ENCODE peak calls at places on chromosomes 4 and X, in ten cellular contexts. L, I, W, J, K, O, T, D, Z and V are unnamed samples. For H3K4me1, the result is how much of the 10 kb centered on the place peaks cover.

GRCh38 chr4:94412019-94413017 is 39.4 kb upstream of the PDLIM5 start:
- DNase-seq in K (no peak), L (no peak), W (no peak), T (peak), I (peak), Z (no peak), O (no peak), D (no peak), J (peak), V (no peak)

GRCh38 chr4:16897991-16898827 is at the start of gene LDB2:
- DNase-seq in T (peak), O (peak), L (peak), J (no peak), K (peak), W (peak), D (peak), Z (peak), I (no peak), V (peak)

GRCh38 chrX:39603291-39603690 is 494.5 kb downstream of the BCOR start:
- DNase-seq in D (no peak), T (no peak), Z (no peak), L (no peak), J (no peak), I (no peak), O (no peak), K (no peak), W (no peak), V (no peak)

GRCh38 chrX:153875391-153876111 is 10.4 kb downstream of the L1CAM start:
- DNase-seq in J (no peak), K (peak), L (peak), T (peak), W (peak), I (no peak), D (peak), Z (peak), O (peak), V (peak)

GRCh38 chr4:122548452-122548851 is 72.4 kb downstream of the IL21 start:
- DNase-seq in O (no peak), D (no peak), L (no peak), K (no peak), Z (no peak), W (no peak), T (no peak), I (no peak), J (no peak), V (no peak)

GRCh38 chrX:153967536-153968214 is 3.9 kb downstream of the HCFC1 start:
- DNase-seq in D (no peak), L (no peak), T (no peak), W (no peak), O (no peak), I (no peak), Z (no peak), K (no peak), J (no peak), V (no peak)

GRCh38 chr4:188127157-188127874 is 11.9 kb upstream of the TRIML1 start:
- DNase-seq in L (no peak), J (peak), K (no peak), Z (no peak), T (peak), I (peak), W (no peak), O (no peak), D (no peak), V (no peak)

GRCh38 chr4:15675363-15675762 is 6.3 kb upstream of the FAM200B start:
- DNase-seq in L (no peak), T (no peak), O (no peak), K (no peak), I (no peak), Z (no peak), D (no peak), W (no peak), J (no peak), V (no peak)

GRCh38 chr4:183987529-183987946 is 82.4 kb downstream of the STOX2 start:
- DNase-seq in I (peak), K (peak), Z (peak), J (peak), L (peak), O (peak), W (peak), D (peak), T (peak), V (peak)

GRCh38 chr4:526971-527460 is 28.0 kb downstream of the PIGG start:
- DNase-seq in W (no peak), L (no peak), T (no peak), Z (no peak), D (no peak), I (no peak), J (no peak), O (no peak), K (no peak), V (no peak)

GRCh38 chrX:47690175-47690574 is 31.2 kb upstream of the UXT start:
- DNase-seq in L (no peak), W (no peak), Z (no peak), O (no peak), J (no peak), D (no peak), K (no peak), I (peak), T (no peak), V (no peak)

GRCh38 chr4:114076865-114077264 is 97.4 kb upstream of the ARSJ start:
- DNase-seq in D (no peak), W (no peak), K (no peak), L (no peak), T (no peak), I (no peak), O (no peak), J (peak), Z (no peak), V (no peak)

GRCh38 chr4:68152411-68152810 is 22.7 kb upstream of the TMPRSS11F start:
- DNase-seq in D (no peak), L (no peak), Z (no peak), J (peak), T (no peak), I (peak), O (no peak), W (no peak), K (no peak), V (no peak)

GRCh38 chr4:29372971-29373370 is 1347.2 kb upstream of the PCDH7 start:
- DNase-seq in I (no peak), K (no peak), Z (no peak), W (no peak), D (no peak), T (no peak), O (no peak), L (no peak), J (no peak), V (no peak)

GRCh38 chrX:132071260-132071659 is 48.2 kb downstream of the STK26 start:
- DNase-seq in D (no peak), J (peak), I (no peak), L (no peak), O (peak), Z (no peak), T (peak), K (no peak), W (no peak), V (no peak)

GRCh38 chrX:148290041-148290440 is 210.4 kb upstream of the AFF2 start:
- DNase-seq in J (no peak), L (no peak), Z (no peak), T (no peak), I (no peak), W (no peak), D (no peak), K (no peak), O (peak), V (no peak)

GRCh38 chr4:54036184-54036583 is 28.2 kb downstream of the CHIC2 start:
- DNase-seq in D (no peak), J (no peak), W (no peak), L (no peak), I (no peak), O (no peak), Z (no peak), K (no peak), T (no peak), V (no peak)

GRCh38 chrX:87900320-87900908 is 382.8 kb downstream of the KLHL4 start:
- DNase-seq in K (no peak), T (no peak), J (peak), L (no peak), O (peak), Z (no peak), I (no peak), W (no peak), D (no peak), V (no peak)

GRCh38 chr4:15976456-15977096 is 13.6 kb upstream of the FGFBP2 start:
- DNase-seq in I (no peak), L (no peak), T (peak), O (peak), J (no peak), D (no peak), Z (no peak), W (no peak), K (no peak), V (no peak)

GRCh38 chr4:155582971-155583437 is 83.6 kb upstream of the GUCY1A1 start:
- DNase-seq in W (no peak), T (peak), I (no peak), K (no peak), Z (no peak), J (peak), L (no peak), O (no peak), D (no peak), V (no peak)

GRCh38 chr4:74189331-74190043 is 31.6 kb downstream of the MTHFD2L start:
- DNase-seq in K (no peak), J (peak), D (no peak), W (no peak), O (peak), L (no peak), I (peak), T (peak), Z (no peak), V (no peak)

GRCh38 chrX:80181079-80181478 is 166.5 kb downstream of the TBX22 start:
- DNase-seq in W (no peak), Z (no peak), D (no peak), L (no peak), T (peak), J (no peak), K (no peak), O (peak), I (no peak), V (no peak)

GRCh38 chrX:120463241-120463640 is 5.9 kb downstream of the LAMP2 start:
- DNase-seq in K (no peak), J (peak), Z (no peak), D (no peak), L (no peak), O (no peak), W (peak), T (peak), I (no peak), V (no peak)

GRCh38 chr4:185742766-185743165 is 69.2 kb downstream of the SORBS2 start:
- DNase-seq in J (peak), W (peak), D (no peak), I (no peak), T (no peak), K (no peak), O (no peak), L (no peak), Z (no peak), V (no peak)

GRCh38 chr4:93605163-93605562 is 223.4 kb upstream of the ATOH1 start:
- DNase-seq in Z (no peak), K (no peak), D (no peak), O (no peak), W (no peak), L (no peak), J (no peak), T (no peak), I (no peak), V (no peak)

GRCh38 chr4:10007772-10008171 is 13.5 kb downstream of the SLC2A9 start:
- DNase-seq in I (no peak), Z (no peak), J (no peak), W (no peak), L (no peak), K (no peak), D (no peak), T (no peak), O (no peak), V (no peak)
- H3K4me3 ChIP-seq in I (no peak), Z (no peak), J (no peak), W (no peak), L (no peak), K (no peak), D (no peak), T (no peak), O (no peak), V (no peak)

DNA sequence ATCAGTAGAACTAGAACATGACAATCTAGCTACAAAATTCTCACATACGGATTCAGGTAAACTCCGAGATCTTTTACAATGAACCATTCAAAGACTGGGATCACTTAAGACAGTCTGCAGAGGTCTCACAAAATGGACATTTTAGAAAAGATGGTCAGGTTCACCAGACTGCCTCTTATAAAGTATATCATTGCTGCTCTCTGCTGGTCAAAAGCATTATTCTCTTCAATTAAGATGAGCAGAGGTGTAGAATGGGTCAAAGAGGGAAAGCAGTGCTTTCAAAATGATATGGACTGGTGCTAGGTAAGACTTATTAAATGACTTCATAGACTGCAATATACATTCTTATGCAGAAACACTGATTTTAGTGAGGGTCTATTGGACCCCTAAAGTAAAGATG is 434.7 kb downstream of the PACRGL start:
- DNase-seq in Z (no peak), D (no peak), W (no peak), O (peak), I (no peak), T (peak), L (no peak), K (no peak), J (peak), V (no peak)
- TF ChIP-seq CTCF in Z (peak), D (no peak), W (no peak), O (peak), I (no peak), T (peak), L (no peak), K (peak), J (peak), V (peak)

DNA sequence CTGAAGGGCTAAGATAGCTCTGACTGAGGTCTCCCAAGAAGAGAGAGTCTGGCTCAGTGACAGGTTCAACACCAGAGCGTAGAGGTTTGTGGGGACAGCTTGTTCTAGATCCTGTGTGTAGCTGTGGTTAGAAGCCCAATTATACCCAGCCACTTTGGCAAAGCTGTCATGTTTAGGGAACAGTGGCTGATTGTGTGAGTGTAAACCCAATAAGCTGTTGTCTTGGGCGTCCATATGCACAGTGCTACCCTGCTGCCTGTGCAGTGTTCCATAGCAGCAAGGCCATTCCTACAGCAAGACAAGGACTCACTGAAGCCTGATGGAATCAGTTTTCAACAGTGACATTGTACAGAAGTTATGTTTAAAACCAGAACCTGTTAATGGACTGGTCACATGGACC is 11.2 kb upstream of the SCRG1 start:
- DNase-seq in D (no peak), L (no peak), W (no peak), I (no peak), Z (no peak), O (no peak), T (no peak), J (no peak), K (no peak), V (no peak)
- H3K4me1 ChIP-seq in D (under half), L (under half), W (under half), I (under half), Z (under half), O (under half), T (under half), J (under half), K (under half), V (under half)

DNA sequence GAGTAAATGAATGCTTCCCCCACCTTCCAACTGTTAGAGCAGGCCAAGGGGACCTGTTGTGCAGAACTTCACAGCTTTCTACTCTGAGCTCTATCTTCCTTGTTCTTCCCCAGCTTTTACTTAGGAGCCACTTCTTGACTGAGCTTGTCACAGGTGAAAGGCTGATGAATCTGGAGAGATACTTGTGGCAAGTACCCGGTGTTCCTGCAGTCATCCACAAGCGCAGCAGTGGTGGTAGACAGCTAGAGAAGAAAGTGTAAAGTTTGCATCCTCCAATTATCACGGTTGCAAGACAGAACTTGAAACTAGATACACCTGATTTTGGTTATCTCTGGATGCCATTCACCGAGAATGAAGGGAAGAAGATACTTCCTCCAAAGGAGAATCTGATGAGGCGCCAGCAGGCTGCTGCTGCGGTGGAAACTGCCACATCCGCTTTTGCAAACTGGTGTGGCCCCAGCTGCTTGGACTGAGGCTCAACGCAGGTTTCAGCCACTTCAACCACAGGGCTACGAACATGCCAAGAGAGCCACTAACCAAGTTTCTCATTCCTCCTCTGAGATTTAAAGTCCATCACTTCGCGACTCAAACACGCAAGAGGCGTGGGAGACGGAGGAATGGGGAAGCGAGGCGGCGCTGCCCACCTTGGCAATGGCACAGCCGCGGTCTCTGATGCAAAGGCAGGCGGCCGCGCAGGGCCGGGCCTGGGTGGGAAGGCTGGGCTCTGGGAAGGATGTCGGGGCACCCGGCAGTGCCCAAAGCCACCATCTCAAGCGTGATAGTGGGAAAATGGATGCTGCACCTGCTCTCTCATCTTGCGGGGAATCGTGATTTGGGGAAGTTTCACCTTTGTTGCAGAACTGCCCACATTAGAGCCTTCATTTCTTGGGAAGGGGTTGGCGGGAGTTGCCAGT is 1.3 kb upstream of the FHIP1A start:
- DNase-seq in K (peak), W (peak), D (peak), Z (peak), T (no peak), L (peak), O (peak), J (peak), I (no peak), V (peak)
- H3K4me3 ChIP-seq in K (peak), W (peak), D (peak), Z (peak), T (no peak), L (peak), O (peak), J (peak), I (peak), V (peak)

GRCh38 chr4:176896211-176896610 is 103.5 kb upstream of the VEGFC start:
- DNase-seq in I (no peak), Z (no peak), J (no peak), O (no peak), W (no peak), K (no peak), L (no peak), T (peak), D (no peak), V (no peak)
- TF ChIP-seq CTCF in I (no peak), Z (no peak), J (no peak), O (no peak), W (no peak), K (no peak), L (no peak), T (no peak), D (no peak), V (no peak)

DNA sequence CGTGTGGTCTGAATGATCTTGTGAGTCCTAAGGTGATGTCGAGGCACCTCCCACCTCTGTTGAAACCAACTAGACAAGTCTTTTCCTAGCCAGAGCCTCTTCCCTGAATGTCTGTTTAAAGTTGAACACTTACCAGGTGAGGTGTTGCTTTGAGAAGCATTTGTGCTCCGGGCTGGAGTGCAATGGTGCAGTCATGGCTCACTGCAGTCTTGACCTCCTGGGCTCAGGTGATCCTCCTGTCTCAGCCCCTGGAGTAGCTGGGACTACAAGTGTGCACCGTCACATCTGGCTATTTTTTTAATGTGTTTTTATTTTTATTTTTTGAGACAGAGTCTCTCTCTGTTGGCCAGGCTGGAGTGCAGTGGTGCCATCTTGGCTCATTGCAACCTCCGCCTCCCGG is 18.1 kb downstream of the RNF4 start:
- DNase-seq in K (no peak), I (no peak), T (no peak), L (no peak), Z (no peak), O (no peak), W (peak), J (no peak), D (no peak), V (no peak)
- H3K4me1 ChIP-seq in K (half or more), I (under half), T (under half), L (half or more), Z (under half), O (under half), W (under half), J (under half), D (under half), V (half or more)

DNA sequence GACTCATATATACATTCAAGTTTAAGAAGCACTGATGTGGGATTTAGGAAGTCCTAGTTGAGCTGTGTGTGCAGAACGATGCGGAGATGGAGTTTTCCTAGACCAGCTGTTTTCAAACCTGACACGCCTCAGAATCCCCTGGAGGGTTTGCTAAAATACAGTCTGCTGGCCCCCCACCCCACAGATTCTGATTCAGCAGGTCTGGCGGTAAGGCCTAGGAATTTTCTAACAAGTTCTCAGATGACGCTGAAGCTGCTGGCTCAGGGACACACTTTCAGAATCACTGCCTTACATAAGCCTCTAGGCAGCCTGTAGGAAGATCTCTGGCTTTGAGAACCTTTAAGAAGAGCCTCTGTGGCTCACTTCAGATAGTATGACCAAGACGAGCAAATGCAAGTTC is 73.1 kb downstream of the PHEX start:
- DNase-seq in Z (peak), W (no peak), L (no peak), O (no peak), D (no peak), J (no peak), T (peak), I (no peak), K (no peak), V (no peak)
- H3K4me3 ChIP-seq in Z (no peak), W (no peak), L (no peak), O (no peak), D (no peak), J (no peak), T (no peak), I (no peak), K (no peak), V (no peak)

GRCh38 chr4:40550900-40551546 is 78.6 kb downstream of the RBM47 start:
- DNase-seq in D (no peak), O (peak), T (peak), K (peak), L (no peak), J (peak), I (peak), Z (no peak), W (peak), V (no peak)
- TF ChIP-seq CTCF in D (no peak), O (peak), T (peak), K (peak), L (peak), J (peak), I (peak), Z (no peak), W (no peak), V (peak)

GRCh38 chr4:133178960-133179359 is 29.9 kb downstream of the PCDH10 start:
- DNase-seq in D (no peak), J (no peak), I (no peak), K (no peak), O (no peak), T (peak), L (no peak), Z (no peak), W (no peak), V (no peak)
- H3K4me1 ChIP-seq in D (under half), J (under half), I (under half), K (under half), O (under half), T (under half), L (under half), Z (under half), W (under half), V (under half)